ENCODE peak calls at places on chromosomes 1 and 21, in ten cellular contexts. S is psoas muscle, X is dorsolateral prefrontal cortex, T is HCT116, L is neuronal stem cell, D is lung, H is aorta, J is kidney, N is ovary, C is lower lobe of right lung. Q is an unnamed sample.

GRCh38 chr1:230131457-230131856 is 64.4 kb downstream of the GALNT2 start:
- DNase-seq in S (no peak), X (no peak), T (no peak), L (no peak), D (no peak), H (no peak), J (no peak), N (no peak), C (no peak), Q (no peak)

GRCh38 chr1:98556521-98557158 is 104.9 kb upstream of the SNX7 start:
- DNase-seq in S (no peak), X (no peak), T (peak; percentile 37), L (no peak), D (no peak), H (no peak), J (no peak), N (no peak), C (no peak), Q (no peak)

GRCh38 chr1:26282694-26283019 is 2.8 kb downstream of the SH3BGRL3 start:
- DNase-seq in S (no peak), X (no peak), T (no peak), L (no peak), D (no peak), H (no peak), J (peak; percentile 73), N (no peak), C (no peak), Q (no peak)

GRCh38 chr1:47388548-47389238 is 27.4 kb upstream of the FOXE3 start:
- DNase-seq in S (peak; percentile 62), X (peak; percentile 75), T (peak; percentile 35), L (peak; percentile 58), D (peak; percentile 57), H (peak; percentile 61), J (peak; percentile 73), N (peak; percentile 23), C (no peak), Q (no peak)

GRCh38 chr1:89615676-89616598 is 17.0 kb upstream of the LRRC8C start:
- DNase-seq in S (peak; percentile 48), X (no peak), T (peak; percentile 27), L (no peak), D (no peak), H (no peak), J (no peak), N (no peak), C (no peak), Q (no peak)

GRCh38 chr1:16420719-16421118 is 16.5 kb downstream of the SPATA21 start:
- DNase-seq in S (no peak), X (no peak), T (no peak), L (no peak), D (no peak), H (no peak), J (no peak), N (no peak), C (no peak), Q (no peak)

GRCh38 chr1:236657398-236657797 is 28.9 kb upstream of the ACTN2 start:
- DNase-seq in S (peak; percentile 60), X (no peak), T (no peak), L (no peak), D (no peak), H (no peak), J (no peak), N (no peak), C (no peak), Q (no peak)

GRCh38 chr1:6554907-6555778 is at the start of gene TAS1R1:
- DNase-seq in S (peak; percentile 76), X (peak; percentile 15), T (no peak), L (no peak), D (peak; percentile 34), H (peak; percentile 84), J (peak; percentile 75), N (peak; percentile 62), C (peak; percentile 59), Q (no peak)

GRCh38 chr1:63653971-63654370 is 60.8 kb downstream of the PGM1 start:
- DNase-seq in S (no peak), X (no peak), T (no peak), L (no peak), D (no peak), H (no peak), J (no peak), N (no peak), C (no peak), Q (no peak)

GRCh38 chr21:38159355-38159754 is 97.4 kb upstream of the KCNJ15 start:
- DNase-seq in S (no peak), X (peak; percentile 52), T (peak; percentile 28), L (peak; percentile 44), D (peak; percentile 72), H (peak; percentile 72), J (no peak), N (peak; percentile 50), C (peak; percentile 62), Q (peak; percentile 74)

GRCh38 chr1:159408862-159409400 is 23.1 kb upstream of the OR10J4 start:
- DNase-seq in S (no peak), X (no peak), T (no peak), L (no peak), D (no peak), H (no peak), J (no peak), N (no peak), C (no peak), Q (no peak)

GRCh38 chr1:207883660-207884245 is 27.2 kb downstream of the CD34 start:
- DNase-seq in S (no peak), X (no peak), T (no peak), L (no peak), D (no peak), H (no peak), J (no peak), N (no peak), C (no peak), Q (no peak)
- H3K4me3 ChIP-seq in S (no peak overlapping the region), X (peak overlapping the region; percentile 36), T (no peak overlapping the region), L (no peak overlapping the region), D (no peak overlapping the region), H (no peak overlapping the region), J (no peak overlapping the region), N (no peak overlapping the region), C (peak overlapping the region; percentile 33), Q (no peak overlapping the region)

DNA sequence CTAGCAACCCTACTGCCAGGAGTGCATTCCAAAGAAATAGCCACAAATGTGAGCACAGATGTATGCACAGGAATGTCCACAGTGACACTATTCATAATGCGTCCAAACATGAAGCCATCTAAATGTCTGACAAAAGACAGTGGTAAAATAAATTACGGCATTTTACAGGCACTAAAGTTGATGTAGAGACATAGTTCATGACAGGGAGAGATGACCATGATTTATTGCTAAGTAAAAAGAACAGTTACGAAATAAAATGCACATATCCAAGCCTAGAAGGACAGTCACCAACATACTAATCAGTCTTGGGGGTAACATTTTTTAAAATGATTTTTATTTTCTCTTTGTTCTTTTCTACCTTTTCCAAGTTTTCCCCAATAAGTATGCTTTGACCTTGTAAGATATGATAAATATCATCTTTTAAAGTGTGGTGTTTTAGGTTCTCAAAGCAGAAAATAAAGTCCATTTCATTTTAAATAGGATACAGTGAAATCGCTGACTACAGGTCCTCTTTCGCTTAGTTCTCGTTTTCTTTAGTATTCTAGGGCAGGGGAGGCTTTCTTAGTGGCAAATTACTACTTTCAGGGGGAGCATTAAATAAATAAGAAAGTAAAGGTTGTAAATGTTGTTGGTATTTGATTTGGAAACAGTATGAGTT is 21.2 kb downstream of the CD247 start:
- DNase-seq in S (no peak), X (no peak), T (no peak), L (no peak), D (no peak), H (no peak), J (no peak), N (no peak), C (no peak), Q (no peak)
- H3K27ac ChIP-seq in S (no peak overlapping the region), X (no peak overlapping the region), T (no peak overlapping the region), L (no peak overlapping the region), D (no peak overlapping the region), H (no peak overlapping the region), J (no peak overlapping the region), N (no peak overlapping the region), C (no peak overlapping the region), Q (no peak overlapping the region)

DNA sequence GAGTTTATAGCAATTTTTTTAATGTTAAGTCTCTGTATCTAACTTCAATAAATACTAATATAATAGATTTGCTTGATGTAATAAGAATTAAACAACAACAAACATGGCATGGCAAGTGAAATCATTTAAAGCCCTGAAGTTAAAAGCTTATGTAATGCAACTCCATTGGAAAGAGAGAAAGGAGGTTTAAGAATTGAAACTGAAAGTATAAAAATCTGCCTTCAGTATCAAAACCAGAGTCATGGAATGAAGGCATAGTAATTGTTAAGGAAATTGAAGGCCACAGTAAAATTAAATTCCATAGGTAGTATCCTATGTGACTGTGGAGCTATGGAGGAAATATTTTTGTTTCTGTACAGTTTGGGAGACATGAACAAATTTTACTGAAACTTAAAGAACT is 55.1 kb downstream of the PRDX6 start:
- DNase-seq in S (no peak), X (no peak), T (no peak), L (no peak), D (no peak), H (no peak), J (no peak), N (no peak), C (no peak), Q (no peak)
- H3K4me3 ChIP-seq in S (no peak overlapping the region), X (no peak overlapping the region), T (no peak overlapping the region), L (no peak overlapping the region), D (no peak overlapping the region), H (no peak overlapping the region), J (peak overlapping the region; percentile 8), N (no peak overlapping the region), C (no peak overlapping the region), Q (no peak overlapping the region)

GRCh38 chr1:167683641-167684502 is 37.9 kb upstream of the MPZL1 start:
- DNase-seq in S (peak; percentile 77), X (no peak), T (no peak), L (peak; percentile 42), D (peak; percentile 63), H (peak; percentile 61), J (no peak), N (no peak), C (peak; percentile 66), Q (peak; percentile 1)

GRCh38 chr1:167681497-167682102 is 40.2 kb upstream of the MPZL1 start:
- DNase-seq in S (no peak), X (no peak), T (no peak), L (no peak), D (no peak), H (no peak), J (no peak), N (no peak), C (no peak), Q (no peak)

GRCh38 chr1:167685844-167686243 is 35.9 kb upstream of the MPZL1 start:
- DNase-seq in S (no peak), X (no peak), T (no peak), L (no peak), D (no peak), H (no peak), J (no peak), N (no peak), C (no peak), Q (no peak)

GRCh38 chr1:167681024-167681423 is 40.8 kb upstream of the MPZL1 start:
- DNase-seq in S (no peak), X (no peak), T (no peak), L (no peak), D (no peak), H (no peak), J (no peak), N (no peak), C (no peak), Q (no peak)

DNA sequence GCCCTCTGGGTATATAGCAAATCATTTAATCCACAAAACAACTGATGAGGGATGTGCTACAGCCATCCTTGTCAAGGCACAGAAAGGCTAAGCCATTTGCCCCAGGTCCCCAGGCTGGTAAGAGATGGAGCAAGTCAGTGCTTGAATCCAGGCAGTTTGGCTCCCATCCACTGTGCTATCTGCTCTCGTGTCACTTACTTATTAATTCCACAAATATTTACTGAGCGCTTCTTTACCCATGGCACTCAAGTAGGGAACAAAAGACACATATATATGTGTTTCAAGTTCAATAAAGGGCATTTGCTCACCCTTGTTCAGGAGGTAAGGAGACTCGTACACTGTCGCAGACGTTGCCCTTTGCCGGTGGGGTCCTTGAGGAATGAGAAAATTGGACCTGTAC is 38.6 kb upstream of the MPZL1 start:
- DNase-seq in S (no peak), X (no peak), T (no peak), L (no peak), D (no peak), H (no peak), J (no peak), N (no peak), C (no peak), Q (no peak)
- H3K27ac ChIP-seq in S (peak overlapping the region; percentile 78), X (no peak overlapping the region), T (no peak overlapping the region), L (no peak overlapping the region), D (peak overlapping the region; percentile 41), H (no peak overlapping the region), J (no peak overlapping the region), N (no peak overlapping the region), C (no peak overlapping the region), Q (no peak overlapping the region)